ENCODE peak calls at places on chromosomes 5 and 9, in four cellular contexts. J is SW 1271; W is central memory CD4-positive, alpha-beta T cell; U is tibial nerve. G is an unnamed sample.
A peak's percentile ranks its signal among the peaks of the same experiment; 100 is the strongest.

GRCh38 chr9:131671150-131671549 is 68.7 kb downstream of the RAPGEF1 start:
- DNase-seq in W (no peak), U (no peak), J (no peak), G (no peak)

GRCh38 chr9:81851340-81851739 is 76.9 kb upstream of the SPATA31D4 start:
- DNase-seq in W (no peak), U (no peak), J (no peak), G (no peak)

GRCh38 chr5:141609044-141609443 is 9.8 kb downstream of the DIAPH1 start:
- DNase-seq in J (no peak), U (no peak), W (no peak), G (no peak)

GRCh38 chr5:55176176-55176818 is 3.3 kb upstream of the CDC20B start:
- DNase-seq in U (no peak), W (no peak), J (no peak), G (peak; percentile 28)

GRCh38 chr9:95486318-95486717 is 30.5 kb downstream of the PTCH1 start:
- DNase-seq in J (no peak), W (no peak), U (no peak), G (no peak)

GRCh38 chr5:37208883-37209808 is 40.0 kb downstream of the CPLANE1 start:
- DNase-seq in W (peak; percentile 18), J (no peak), U (no peak), G (no peak)

GRCh38 chr9:71910602-71911060 is 362 bp downstream of the ABHD17B start:
- DNase-seq in J (no peak), U (peak; percentile 4), W (no peak), G (no peak)

GRCh38 chr9:69622664-69623063 is 49.5 kb downstream of the APBA1 start:
- DNase-seq in U (no peak), J (no peak), W (no peak), G (no peak)

GRCh38 chr5:53063176-53063575 is 46.4 kb downstream of the MOCS2 start:
- DNase-seq in J (no peak), W (no peak), U (no peak), G (no peak)

GRCh38 chr9:109304350-109304749 is 16.5 kb downstream of the EPB41L4B start:
- DNase-seq in U (no peak), J (no peak), W (no peak), G (no peak)

GRCh38 chr9:14863402-14863801 is 46.8 kb downstream of the FREM1 start:
- DNase-seq in W (no peak), J (no peak), U (no peak), G (no peak)

GRCh38 chr5:76742586-76742985 is 26.7 kb downstream of the F2R start:
- DNase-seq in U (no peak), W (no peak), J (no peak), G (no peak)

GRCh38 chr9:134029248-134030226 is 4.3 kb downstream of the BRD3OS start:
- DNase-seq in W (no peak), J (no peak), U (no peak), G (no peak)

GRCh38 chr5:163379298-163380155 is 57.9 kb upstream of the CCNG1 start:
- DNase-seq in J (peak; percentile 58), W (no peak), U (no peak), G (no peak)

GRCh38 chr9:131076347-131077195 is 19.8 kb upstream of the AIF1L start:
- DNase-seq in J (no peak), W (no peak), U (no peak), G (no peak)

GRCh38 chr5:68406767-68407232 is 191.2 kb downstream of the PIK3R1 start:
- DNase-seq in J (no peak), U (no peak), W (no peak), G (no peak)

GRCh38 chr5:1808466-1808865 is 7.3 kb downstream of the NDUFS6 start:
- DNase-seq in J (no peak), W (no peak), U (no peak), G (no peak)

GRCh38 chr5:135343417-135343816 is 55.6 kb downstream of the MACROH2A1 start:
- DNase-seq in J (no peak), W (no peak), U (no peak), G (no peak)

GRCh38 chr9:86202338-86202882 is 57.0 kb downstream of the C9orf153 start:
- DNase-seq in U (no peak), J (peak; percentile 62), W (peak; percentile 19), G (peak; percentile 26)

GRCh38 chr5:167644619-167645018 is 646.8 kb upstream of the WWC1 start:
- DNase-seq in W (no peak), U (no peak), J (no peak), G (no peak)

GRCh38 chr9:72589684-72590555 is 68.5 kb downstream of the TMC1 start:
- DNase-seq in J (no peak), W (no peak), U (no peak), G (no peak)

GRCh38 chr5:56161446-56161838 is 71.7 kb downstream of the ANKRD55 start:
- DNase-seq in U (no peak), W (no peak), J (no peak), G (no peak)

GRCh38 chr5:133307275-133307674 is 255.5 kb downstream of the HSPA4 start:
- DNase-seq in W (no peak), J (no peak), U (no peak), G (no peak)

GRCh38 chr9:33923079-33923478 is 106.1 kb downstream of the UBE2R2 start:
- DNase-seq in J (no peak), U (no peak), W (no peak), G (no peak)

GRCh38 chr9:89522261-89522978 is 24.5 kb upstream of the SEMA4D start:
- DNase-seq in J (no peak), W (peak; percentile 90), U (no peak), G (peak; percentile 86)

GRCh38 chr5:36242534-36243144 is 914 bp upstream of the NADK2 start:
- DNase-seq in W (no peak), J (no peak), U (peak; percentile 5), G (no peak)

GRCh38 chr9:8012986-8013385 is 213.4 kb upstream of the DMAC1 start:
- DNase-seq in W (no peak), J (no peak), U (no peak), G (no peak)

GRCh38 chr5:171342362-171343111 is 33.5 kb downstream of the TLX3 start:
- DNase-seq in W (peak; percentile 12), U (peak; percentile 47), J (peak; percentile 65), G (no peak)

GRCh38 chr9:127707766-127708165 is 978 bp downstream of the CFAP157 start:
- DNase-seq in J (no peak), U (no peak), W (peak; percentile 43), G (peak; percentile 42)

GRCh38 chr5:176995896-176996767 is 10.4 kb downstream of the UIMC1 start:
- DNase-seq in J (peak; percentile 31), U (no peak), W (no peak), G (no peak)

GRCh38 chr5:43425965-43426364 is 13.8 kb upstream of the CCL28 start:
- DNase-seq in W (no peak), J (no peak), U (no peak), G (no peak)

GRCh38 chr5:42767491-42768105 is 11.0 kb downstream of the CCDC152 start:
- DNase-seq in U (no peak), W (peak; percentile 7), J (peak; percentile 46), G (peak; percentile 36)

GRCh38 chr5:76544268-76544926 is 78.8 kb downstream of the F2RL2 start:
- DNase-seq in U (no peak), W (peak; percentile 53), J (peak; percentile 21), G (peak; percentile 75)

GRCh38 chr9:114779352-114779845 is 26.4 kb downstream of the TNFSF15 start:
- DNase-seq in J (peak; percentile 10), U (no peak), W (no peak), G (no peak)

GRCh38 chr5:126100767-126101166 is 322.4 kb upstream of the GRAMD2B start:
- DNase-seq in W (no peak), J (no peak), U (no peak), G (no peak)

GRCh38 chr9:38120961-38121360 is 51.9 kb upstream of the SHB start:
- DNase-seq in W (no peak), J (no peak), U (no peak), G (no peak)

GRCh38 chr5:10288600-10289213 is 19.0 kb downstream of the CMBL start:
- DNase-seq in U (peak; percentile 26), W (no peak), J (no peak), G (peak; percentile 16)